ENCODE peak calls at places on chromosomes 4 and X, in ten cellular contexts. H is brain microvascular endothelial cell, L is left ventricle myocardium inferior, A is PC-3, F is body of pancreas, D is sigmoid colon, S is tibial nerve, U is pancreas, V is bronchial epithelial cell, X is breast epithelium. T is an unnamed sample.

GRCh38 chrX:150664290-150664689 is 28.9 kb upstream of the MTMR1 start:
- DNase-seq in D (peak), X (no peak), V (no peak), L (peak), S (no peak), F (peak), A (no peak), H (no peak), U (peak), T (no peak)

GRCh38 chr4:126568652-126569580 is 1063.8 kb upstream of the INTU start:
- DNase-seq in D (no peak), F (no peak), V (no peak), U (no peak), X (no peak), L (no peak), H (no peak), A (no peak), S (no peak), T (no peak)

GRCh38 chr4:2350982-2351381 is 67.5 kb downstream of the ZFYVE28 start:
- DNase-seq in X (no peak), V (no peak), F (no peak), L (no peak), U (no peak), H (no peak), D (peak), A (no peak), S (no peak), T (no peak)

GRCh38 chrX:16772460-16772859 is 13.8 kb upstream of the TXLNG start:
- DNase-seq in A (peak), X (no peak), V (no peak), U (no peak), L (no peak), F (no peak), D (no peak), H (no peak), S (no peak), T (no peak)

GRCh38 chrX:53074987-53075386 is 7.2 kb upstream of the TSPYL2 start:
- DNase-seq in X (no peak), S (no peak), V (no peak), L (no peak), H (no peak), U (no peak), A (no peak), F (no peak), D (no peak), T (no peak)

GRCh38 chr4:118798658-118799057 is 37.3 kb downstream of the SEC24D start:
- DNase-seq in S (no peak), V (no peak), X (no peak), U (no peak), A (no peak), D (no peak), F (no peak), L (no peak), H (no peak), T (no peak)

GRCh38 chr4:23733911-23734458 is 155.9 kb downstream of the PPARGC1A start:
- DNase-seq in F (no peak), L (no peak), A (no peak), U (no peak), X (no peak), H (no peak), S (no peak), D (no peak), V (no peak), T (no peak)

GRCh38 chr4:84814100-84814750 is 152.3 kb downstream of the WDFY3 start:
- DNase-seq in S (no peak), U (no peak), D (no peak), X (no peak), F (peak), L (no peak), V (peak), H (peak), A (peak), T (peak)

GRCh38 chrX:1108451-1109445 is 103.7 kb downstream of the CRLF2 start:
- DNase-seq in L (no peak), U (no peak), X (peak), H (no peak), S (no peak), F (no peak), D (no peak), A (no peak), V (no peak), T (no peak)

GRCh38 chr4:168908093-168908492 is 102.0 kb downstream of the CBR4 start:
- DNase-seq in L (no peak), H (peak), F (no peak), S (no peak), X (no peak), A (peak), D (no peak), U (no peak), V (no peak), T (no peak)

GRCh38 chr4:39542633-39543393 is 15.6 kb upstream of the UGDH start:
- DNase-seq in V (peak), H (no peak), L (no peak), U (no peak), F (no peak), X (no peak), S (no peak), A (peak), D (no peak), T (no peak)

GRCh38 chrX:108699368-108699767 is 37.0 kb downstream of the IRS4 start:
- DNase-seq in X (no peak), V (peak), F (no peak), A (peak), S (no peak), U (no peak), L (no peak), D (no peak), H (peak), T (no peak)

GRCh38 chr4:113447695-113448265 is 313.8 kb downstream of the CAMK2D start:
- DNase-seq in U (no peak), A (no peak), L (no peak), S (no peak), F (no peak), D (no peak), V (no peak), H (no peak), X (no peak), T (no peak)

GRCh38 chr4:56183344-56183959 is 203.8 kb downstream of the AASDH start:
- DNase-seq in F (no peak), U (no peak), V (no peak), L (no peak), H (no peak), A (no peak), S (no peak), D (no peak), X (no peak), T (no peak)

GRCh38 chr4:142713282-142714030 is 132.6 kb downstream of the INPP4B start:
- DNase-seq in H (no peak), S (no peak), A (no peak), U (no peak), D (no peak), X (no peak), F (no peak), L (no peak), V (no peak), T (no peak)

GRCh38 chr4:150235795-150236385 is 157.6 kb downstream of the DCLK2 start:
- DNase-seq in X (no peak), D (no peak), A (no peak), U (no peak), V (no peak), S (no peak), F (no peak), L (no peak), H (no peak), T (peak)

GRCh38 chrX:140503714-140504351 is 1.0 kb downstream of the SOX3 start:
- DNase-seq in U (no peak), A (no peak), S (no peak), X (no peak), H (no peak), V (no peak), D (no peak), L (no peak), F (peak), T (no peak)

GRCh38 chr4:42768125-42768748 is 111.3 kb upstream of the ATP8A1 start:
- DNase-seq in A (no peak), L (no peak), U (peak), X (no peak), V (no peak), D (no peak), H (no peak), S (no peak), F (no peak), T (no peak)

GRCh38 chr4:134787315-134787714 is 585.7 kb upstream of the PABPC4L start:
- DNase-seq in X (no peak), L (no peak), D (no peak), A (peak), U (no peak), S (no peak), H (peak), V (peak), F (no peak), T (no peak)

GRCh38 chr4:143294310-143294709 is 42.4 kb upstream of the GAB1 start:
- DNase-seq in L (peak), V (no peak), D (peak), A (no peak), X (peak), H (no peak), S (peak), U (peak), F (peak), T (no peak)

GRCh38 chr4:54227261-54228063 is 1.6 kb upstream of the PDGFRA start:
- DNase-seq in A (peak), L (no peak), F (peak), S (no peak), U (no peak), X (no peak), D (peak), V (peak), H (peak), T (no peak)

GRCh38 chrX:13691845-13692334 is 3.0 kb downstream of the RAB9A start:
- DNase-seq in H (peak), X (no peak), A (no peak), U (no peak), S (no peak), V (no peak), F (peak), D (no peak), L (no peak), T (no peak)

GRCh38 chr4:15654556-15655222 is 468 bp downstream of the FBXL5 start:
- DNase-seq in A (peak), V (no peak), D (peak), L (peak), U (no peak), H (peak), F (peak), S (no peak), X (peak), T (no peak)

GRCh38 chr4:142940614-142941013 is 94.5 kb upstream of the INPP4B start:
- DNase-seq in D (no peak), A (no peak), V (no peak), H (no peak), F (peak), L (peak), X (no peak), U (peak), S (no peak), T (no peak)

GRCh38 chr4:47654972-47655693 is 170.1 kb downstream of the ATP10D start:
- DNase-seq in X (no peak), V (no peak), A (no peak), S (no peak), H (no peak), L (no peak), D (no peak), U (no peak), F (no peak), T (no peak)

GRCh38 chrX:10485331-10485730 is 135.1 kb downstream of the MID1 start:
- DNase-seq in A (no peak), X (no peak), S (no peak), F (no peak), L (no peak), D (no peak), H (no peak), U (no peak), V (no peak), T (no peak)

GRCh38 chrX:150032742-150033141 is 94.5 kb upstream of the EOLA2 start:
- DNase-seq in S (no peak), D (no peak), L (no peak), V (peak), F (no peak), X (no peak), A (peak), H (peak), U (no peak), T (no peak)

GRCh38 chr4:2848449-2848848 is 4.8 kb downstream of the ADD1 start:
- DNase-seq in L (no peak), V (peak), F (peak), U (no peak), D (no peak), H (no peak), S (no peak), X (no peak), A (peak), T (peak)

GRCh38 chr4:2781911-2782310 is 11.0 kb upstream of the SH3BP2 start:
- DNase-seq in X (no peak), S (peak), V (no peak), L (no peak), A (no peak), D (peak), U (no peak), F (no peak), H (no peak), T (no peak)

GRCh38 chr4:127055349-127055748 is 577.4 kb upstream of the INTU start:
- DNase-seq in X (no peak), D (no peak), S (no peak), F (no peak), A (peak), V (peak), L (no peak), H (no peak), U (no peak), T (peak)

GRCh38 chr4:76208005-76208765 is 5.4 kb downstream of the SCARB2 start:
- DNase-seq in X (peak), U (peak), L (peak), D (peak), H (peak), S (peak), V (peak), A (peak), F (peak), T (no peak)

GRCh38 chr4:131534944-131535640 is 1614.0 kb upstream of the PCDH10 start:
- DNase-seq in V (no peak), H (no peak), S (no peak), A (no peak), D (no peak), U (no peak), L (no peak), X (no peak), F (no peak), T (no peak)

GRCh38 chrX:67692246-67692645 is 148.4 kb downstream of the AR start:
- DNase-seq in X (no peak), S (no peak), A (no peak), D (no peak), V (peak), U (no peak), F (no peak), H (peak), L (no peak), T (peak)

GRCh38 chr4:87025023-87025613 is 90.3 kb downstream of the AFF1 start:
- DNase-seq in H (no peak), L (no peak), V (no peak), X (no peak), A (no peak), S (no peak), F (no peak), U (no peak), D (no peak), T (no peak)

GRCh38 chr4:161920304-161921052 is 243.3 kb downstream of the FSTL5 start:
- DNase-seq in U (no peak), D (no peak), L (no peak), A (no peak), V (no peak), S (no peak), F (no peak), H (no peak), X (no peak), T (no peak)

GRCh38 chr4:76758996-76759395 is 138.9 kb downstream of the SOWAHB start:
- DNase-seq in L (no peak), X (no peak), U (no peak), D (no peak), V (no peak), S (no peak), A (no peak), H (no peak), F (no peak), T (no peak)

GRCh38 chr4:6343950-6344408 is 74.3 kb downstream of the WFS1 start:
- DNase-seq in L (no peak), X (no peak), U (no peak), F (peak), D (no peak), V (peak), S (no peak), H (peak), A (peak), T (no peak)
- TF ChIP-seq CTCF in L (no peak), X (no peak), U (no peak), F (no peak), D (no peak), V (peak), S (no peak), H (no peak), A (peak), T (peak)

DNA sequence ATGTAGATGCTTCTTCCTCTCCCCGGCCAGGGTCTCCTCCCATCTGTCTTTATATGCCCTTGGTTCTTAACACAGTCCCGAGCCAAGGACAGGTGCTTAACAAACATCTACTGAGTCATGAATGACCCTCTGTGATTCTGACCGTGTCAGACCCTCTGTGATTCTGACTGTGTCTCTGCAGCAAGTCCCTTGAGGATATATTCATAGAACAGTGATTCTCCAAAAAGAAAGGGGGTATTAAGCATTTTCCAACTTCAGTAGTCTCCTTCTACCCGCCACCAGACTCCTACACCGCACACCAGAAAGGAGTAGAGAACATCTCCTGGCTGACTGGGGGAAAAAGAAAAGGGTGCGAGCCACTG is 13.6 kb downstream of the ACSL1 start:
- DNase-seq in A (no peak), V (no peak), X (no peak), H (no peak), D (no peak), U (no peak), F (no peak), L (no peak), S (no peak), T (no peak)
- H3K4me3 ChIP-seq in A (no peak), V (no peak), X (no peak), H (no peak), D (no peak), U (no peak), F (no peak), L (peak), S (no peak), T (no peak)

GRCh38 chrX:56563231-56564116 is at the start of gene UBQLN2:
- DNase-seq in H (peak), D (peak), V (peak), S (peak), A (peak), L (peak), U (peak), X (peak), F (peak), T (peak)
- TF ChIP-seq CTCF in H (peak), D (no peak), V (peak), S (no peak), A (peak), L (peak), U (no peak), X (no peak), F (no peak), T (peak)

GRCh38 chr4:114494257-114494803 is 104.3 kb upstream of the UGT8 start:
- DNase-seq in H (no peak), A (no peak), S (no peak), V (peak), X (no peak), U (no peak), L (no peak), D (no peak), F (no peak), T (no peak)

GRCh38 chr4:114497116-114497515 is 101.5 kb upstream of the UGT8 start:
- DNase-seq in V (no peak), X (no peak), L (no peak), U (no peak), D (no peak), H (no peak), S (no peak), F (no peak), A (no peak), T (no peak)

DNA sequence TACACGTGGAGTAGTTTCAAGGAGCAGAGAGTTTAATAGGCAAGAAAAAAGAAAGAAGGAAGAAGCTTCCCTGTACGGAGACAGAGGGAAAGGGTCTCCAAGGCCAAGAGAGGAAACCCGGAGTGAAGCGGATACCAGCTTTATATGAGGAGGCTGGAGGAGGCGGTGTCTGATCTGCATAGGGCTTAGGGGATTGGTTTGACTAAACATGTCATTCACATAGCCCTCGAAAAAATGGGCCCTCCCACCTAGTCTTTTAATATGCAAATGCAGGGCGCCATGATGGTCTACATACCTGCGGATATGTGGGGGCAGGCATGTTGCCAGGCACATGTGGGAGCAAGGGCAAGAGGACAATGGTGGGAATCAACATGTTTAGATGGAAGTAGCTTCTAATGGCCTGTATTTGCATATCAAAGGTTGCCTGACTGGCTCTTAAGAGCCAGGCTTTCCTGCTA is 103.1 kb upstream of the UGT8 start:
- DNase-seq in V (no peak), F (no peak), A (no peak), X (no peak), L (no peak), H (no peak), S (no peak), D (no peak), U (no peak), T (no peak)
- H3K4me3 ChIP-seq in V (no peak), F (no peak), A (no peak), X (no peak), L (no peak), H (no peak), S (no peak), D (no peak), U (no peak), T (no peak)

GRCh38 chr4:82559735-82560120 is 2.1 kb downstream of the TMEM150C start:
- DNase-seq in D (no peak), L (no peak), U (no peak), F (no peak), S (no peak), V (no peak), H (no peak), A (no peak), X (no peak), T (no peak)

GRCh38 chr4:82560853-82561744 is 689 bp downstream of the TMEM150C start:
- DNase-seq in U (peak), A (no peak), H (no peak), D (no peak), S (no peak), F (peak), X (no peak), L (no peak), V (no peak), T (no peak)

GRCh38 chr4:82551734-82552133 is 10.1 kb downstream of the TMEM150C start:
- DNase-seq in H (no peak), A (no peak), X (no peak), U (no peak), L (no peak), V (no peak), D (no peak), F (no peak), S (no peak), T (no peak)

GRCh38 chr4:82553020-82553419 is 8.8 kb downstream of the TMEM150C start:
- DNase-seq in S (no peak), L (no peak), U (no peak), A (no peak), F (no peak), X (no peak), V (no peak), D (no peak), H (no peak), T (no peak)

GRCh38 chr4:82555279-82555678 is 6.5 kb downstream of the TMEM150C start:
- DNase-seq in X (no peak), S (no peak), H (no peak), V (no peak), F (no peak), L (no peak), D (no peak), U (no peak), A (no peak), T (no peak)
- TF ChIP-seq CTCF in X (no peak), S (no peak), H (peak), V (no peak), F (no peak), L (no peak), D (no peak), U (no peak), A (no peak), T (no peak)

GRCh38 chr4:11393551-11393950 is 35.1 kb downstream of the HS3ST1 start:
- DNase-seq in U (no peak), L (no peak), H (no peak), S (no peak), V (no peak), D (no peak), A (no peak), F (no peak), X (no peak), T (no peak)

GRCh38 chr4:11399461-11399971 is 29.2 kb downstream of the HS3ST1 start:
- DNase-seq in X (no peak), V (no peak), U (peak), D (peak), A (no peak), H (no peak), F (no peak), S (no peak), L (no peak), T (no peak)

GRCh38 chr4:11397146-11397545 is 31.5 kb downstream of the HS3ST1 start:
- DNase-seq in D (no peak), S (no peak), L (no peak), V (peak), F (no peak), A (peak), X (no peak), H (no peak), U (no peak), T (no peak)

GRCh38 chr4:11402192-11402591 is 26.5 kb downstream of the HS3ST1 start:
- DNase-seq in L (no peak), S (no peak), A (no peak), F (no peak), D (no peak), X (no peak), V (no peak), H (no peak), U (no peak), T (no peak)

GRCh38 chr4:11397819-11398610 is 30.7 kb downstream of the HS3ST1 start:
- DNase-seq in F (no peak), A (no peak), X (no peak), S (no peak), D (no peak), U (no peak), L (no peak), V (no peak), H (no peak), T (no peak)
- H3K4me3 ChIP-seq in F (no peak), A (no peak), X (no peak), S (no peak), D (no peak), U (no peak), L (no peak), V (no peak), H (no peak), T (no peak)

GRCh38 chr4:74111990-74112389 is 13.0 kb upstream of the CXCL2 start:
- DNase-seq in U (no peak), A (no peak), V (peak), X (no peak), H (peak), L (no peak), D (no peak), S (no peak), F (no peak), T (peak)
- TF ChIP-seq CTCF in U (no peak), A (no peak), V (no peak), X (no peak), H (peak), L (no peak), D (no peak), S (no peak), F (no peak), T (no peak)

T was measured in retinal pigment epithelial cell.